ENCODE peak calls at places on chromosome 1, in five cellular contexts. D is PC-9, T is mesendoderm, E is endothelial cell, M is HTR-8/SVneo. Y is an unnamed sample.

GRCh38 chr1:227891955-227892871 is 55.5 kb downstream of the WNT9A start:
- DNase-seq in D (no peak), T (peak), E (peak), M (peak), Y (no peak)

GRCh38 chr1:77126309-77126708 is 92.9 kb downstream of the PIGK start:
- DNase-seq in D (peak), T (peak), E (peak), M (peak), Y (no peak)

GRCh38 chr1:21911205-21912001 is 25.7 kb downstream of the HSPG2 start:
- DNase-seq in D (no peak), T (no peak), E (no peak), M (no peak), Y (no peak)

GRCh38 chr1:2499260-2499659 is 23.2 kb downstream of the PLCH2 start:
- DNase-seq in D (no peak), T (no peak), E (no peak), M (no peak), Y (no peak)

GRCh38 chr1:9822897-9823692 is 670 bp downstream of the CLSTN1 start:
- DNase-seq in D (no peak), T (peak), E (no peak), M (no peak), Y (no peak)

GRCh38 chr1:113905435-113905861 is 322 bp downstream of the DCLRE1B start:
- DNase-seq in D (peak), T (peak), E (peak), M (no peak), Y (no peak)

GRCh38 chr1:180571832-180572636 is 13.3 kb downstream of the OVAAL start:
- DNase-seq in D (peak), T (no peak), E (no peak), M (no peak), Y (no peak)

GRCh38 chr1:15352122-15352957 is 57.3 kb upstream of the EFHD2 start:
- DNase-seq in D (peak), T (peak), E (no peak), M (peak), Y (no peak)

GRCh38 chr1:206633708-206634121 is 1.6 kb upstream of the DYRK3 start:
- DNase-seq in D (no peak), T (peak), E (no peak), M (no peak), Y (no peak)

GRCh38 chr1:204841798-204842197 is 28.9 kb upstream of the NFASC start:
- DNase-seq in D (no peak), T (no peak), E (no peak), M (no peak), Y (no peak)

GRCh38 chr1:243686149-243686548 is 163.9 kb downstream of the AKT3 start:
- DNase-seq in D (no peak), T (no peak), E (no peak), M (no peak), Y (no peak)

GRCh38 chr1:3900969-3901529 is 977 bp upstream of the C1orf174 start:
- DNase-seq in D (peak), T (peak), E (peak), M (peak), Y (peak)

GRCh38 chr1:50110656-50111055 is 1.9 kb downstream of the ELAVL4 start:
- DNase-seq in D (no peak), T (peak), E (peak), M (no peak), Y (no peak)

GRCh38 chr1:84859866-84860265 is 33.1 kb downstream of the LPAR3 start:
- DNase-seq in D (no peak), T (no peak), E (no peak), M (no peak), Y (no peak)

GRCh38 chr1:183870351-183871077 is 65.6 kb downstream of the RGL1 start:
- DNase-seq in D (no peak), T (no peak), E (no peak), M (no peak), Y (no peak)

GRCh38 chr1:93681095-93681548 is 515 bp downstream of the BCAR3 start:
- DNase-seq in D (no peak), T (no peak), E (peak), M (no peak), Y (no peak)

GRCh38 chr1:63913533-63913932 is 139.7 kb downstream of the ROR1 start:
- DNase-seq in D (no peak), T (no peak), E (no peak), M (no peak), Y (no peak)

GRCh38 chr1:44807364-44808062 is 362 bp upstream of the DYNLT4 start:
- DNase-seq in D (peak), T (peak), E (peak), M (peak), Y (peak)

GRCh38 chr1:171421413-171422020 is 63.8 kb upstream of the PRRC2C start:
- DNase-seq in D (no peak), T (no peak), E (peak), M (no peak), Y (no peak)

GRCh38 chr1:7290971-7291970 is 479.8 kb upstream of the VAMP3 start:
- DNase-seq in D (no peak), T (no peak), E (no peak), M (no peak), Y (no peak)

GRCh38 chr1:76330993-76331603 is 256.6 kb downstream of the ST6GALNAC3 start:
- DNase-seq in D (peak), T (peak), E (peak), M (peak), Y (no peak)